ENCODE peak calls at places on chromosomes 4 and X, in seven cellular contexts. I is stimulated activated CD4-positive, alpha-beta T cell treated with anti-CD3 and anti-CD28 coated beads, Interleukin-1b, Interleukin-23, amount 100 ng/mL, for 24 hours; T is COR-L47; V is left ventricle myocardium inferior; P is cardiac fibroblast; K is lower leg skin; Z is left colon. A is an unnamed sample.

GRCh38 chrX:48814722-48815121 is 11.6 kb upstream of the ERAS start:
- DNase-seq in I (no peak), T (no peak), V (no peak), P (no peak), K (no peak), Z (no peak), A (no peak)

GRCh38 chrX:120023259-120023658 is 54.2 kb downstream of the RHOXF2B start:
- DNase-seq in I (no peak), T (peak), V (no peak), P (no peak), K (no peak), Z (no peak), A (no peak)

GRCh38 chrX:13693341-13693871 is 4.5 kb downstream of the RAB9A start:
- DNase-seq in I (no peak), T (no peak), V (no peak), P (no peak), K (no peak), Z (no peak), A (no peak)

GRCh38 chrX:112644713-112645112 is 35.0 kb downstream of the LHFPL1 start:
- DNase-seq in I (no peak), T (no peak), V (no peak), P (no peak), K (no peak), Z (no peak), A (no peak)

GRCh38 chr4:26905172-26905571 is 44.5 kb downstream of the STIM2 start:
- DNase-seq in I (no peak), T (no peak), V (no peak), P (no peak), K (no peak), Z (no peak), A (no peak)

GRCh38 chr4:75745192-75745591 is 20.8 kb downstream of the USO1 start:
- DNase-seq in I (no peak), T (no peak), V (no peak), P (peak), K (no peak), Z (no peak), A (no peak)

GRCh38 chrX:124232523-124233201 is 99.8 kb upstream of the TEX13D start:
- DNase-seq in I (no peak), T (no peak), V (no peak), P (no peak), K (no peak), Z (no peak), A (no peak)

GRCh38 chr4:104416725-104417363 is 77.8 kb downstream of the CXXC4 start:
- DNase-seq in I (no peak), T (no peak), V (no peak), P (no peak), K (no peak), Z (peak), A (peak)

GRCh38 chr4:155025762-155026457 is 182.5 kb upstream of the NPY2R start:
- DNase-seq in I (no peak), T (peak), V (peak), P (peak), K (no peak), Z (peak), A (peak)

GRCh38 chrX:130028196-130028595 is 45.8 kb downstream of the BCORL1 start:
- DNase-seq in I (no peak), T (no peak), V (peak), P (peak), K (peak), Z (peak), A (peak)

GRCh38 chr4:13876151-13876550 is 248.6 kb upstream of the BOD1L1 start:
- DNase-seq in I (no peak), T (no peak), V (no peak), P (no peak), K (no peak), Z (no peak), A (no peak)

GRCh38 chrX:124338733-124339514 is 6.5 kb downstream of the TEX13D start:
- DNase-seq in I (no peak), T (no peak), V (no peak), P (no peak), K (no peak), Z (no peak), A (no peak)

GRCh38 chr4:102420563-102421221 is 75.4 kb upstream of the SLC39A8 start:
- DNase-seq in I (no peak), T (no peak), V (no peak), P (peak), K (no peak), Z (no peak), A (no peak)

A was measured in transverse colon.